ENCODE peak calls at places on chromosomes 4 and X, in ten cellular contexts. One of them, this sample, is unnamed.

GRCh38 chr4:22235798-22236197 is 280.1 kb downstream of the ADGRA3 start:
- DNase-seq in Right ventricle myocardium inferior: no peak
- DNase-seq in astrocyte: no peak
- DNase-seq in SW 1271: no peak
- DNase-seq in left cardiac atrium: no peak
- DNase-seq in HEK293T: no peak
- DNase-seq in naive thymus-derived CD8-positive, alpha-beta T cell: no peak
- DNase-seq in GM23248: no peak
- DNase-seq in CD4-positive, CD25-positive, alpha-beta regulatory T cell: no peak
- DNase-seq in fibroblast of mammary gland: no peak
- DNase-seq in this sample: no peak

GRCh38 chrX:42188730-42189129 is 265.4 kb upstream of the CASK start:
- DNase-seq in Right ventricle myocardium inferior: no peak
- DNase-seq in astrocyte: no peak
- DNase-seq in SW 1271: no peak
- DNase-seq in left cardiac atrium: no peak
- DNase-seq in HEK293T: no peak
- DNase-seq in naive thymus-derived CD8-positive, alpha-beta T cell: no peak
- DNase-seq in GM23248: no peak
- DNase-seq in CD4-positive, CD25-positive, alpha-beta regulatory T cell: no peak
- DNase-seq in fibroblast of mammary gland: no peak
- DNase-seq in this sample: no peak

GRCh38 chrX:56802428-56802827 is 73.4 kb downstream of the NBDY start:
- DNase-seq in Right ventricle myocardium inferior: no peak
- DNase-seq in astrocyte: no peak
- DNase-seq in SW 1271: no peak
- DNase-seq in left cardiac atrium: no peak
- DNase-seq in HEK293T: no peak
- DNase-seq in naive thymus-derived CD8-positive, alpha-beta T cell: no peak
- DNase-seq in GM23248: no peak
- DNase-seq in CD4-positive, CD25-positive, alpha-beta regulatory T cell: no peak
- DNase-seq in fibroblast of mammary gland: no peak
- DNase-seq in this sample: no peak

GRCh38 chrX:47564438-47565085 is 3.6 kb downstream of the ARAF start:
- DNase-seq in Right ventricle myocardium inferior: no peak
- DNase-seq in astrocyte: no peak
- DNase-seq in SW 1271: no peak
- DNase-seq in left cardiac atrium: no peak
- DNase-seq in HEK293T: no peak
- DNase-seq in naive thymus-derived CD8-positive, alpha-beta T cell: no peak
- DNase-seq in GM23248: no peak
- DNase-seq in CD4-positive, CD25-positive, alpha-beta regulatory T cell: no peak
- DNase-seq in fibroblast of mammary gland: no peak
- DNase-seq in this sample: no peak

GRCh38 chr4:83364312-83364711 is 29.7 kb upstream of the HPSE start:
- DNase-seq in Right ventricle myocardium inferior: no peak
- DNase-seq in astrocyte: no peak
- DNase-seq in SW 1271: no peak
- DNase-seq in left cardiac atrium: no peak
- DNase-seq in HEK293T: no peak
- DNase-seq in naive thymus-derived CD8-positive, alpha-beta T cell: no peak
- DNase-seq in GM23248: no peak
- DNase-seq in CD4-positive, CD25-positive, alpha-beta regulatory T cell: no peak
- DNase-seq in fibroblast of mammary gland: no peak
- DNase-seq in this sample: no peak

GRCh38 chrX:52574416-52575275 is 57.8 kb upstream of the XAGE1B start:
- DNase-seq in Right ventricle myocardium inferior: no peak
- DNase-seq in astrocyte: peak
- DNase-seq in SW 1271: peak
- DNase-seq in left cardiac atrium: no peak
- DNase-seq in HEK293T: peak
- DNase-seq in naive thymus-derived CD8-positive, alpha-beta T cell: peak
- DNase-seq in GM23248: peak
- DNase-seq in CD4-positive, CD25-positive, alpha-beta regulatory T cell: peak
- DNase-seq in fibroblast of mammary gland: peak
- DNase-seq in this sample: peak

GRCh38 chrX:148672526-148672925 is 172.1 kb downstream of the AFF2 start:
- DNase-seq in Right ventricle myocardium inferior: no peak
- DNase-seq in astrocyte: no peak
- DNase-seq in SW 1271: no peak
- DNase-seq in left cardiac atrium: no peak
- DNase-seq in HEK293T: no peak
- DNase-seq in naive thymus-derived CD8-positive, alpha-beta T cell: no peak
- DNase-seq in GM23248: peak
- DNase-seq in CD4-positive, CD25-positive, alpha-beta regulatory T cell: no peak
- DNase-seq in fibroblast of mammary gland: peak
- DNase-seq in this sample: no peak

GRCh38 chrX:69309074-69309792 is 144.0 kb upstream of the PJA1 start:
- DNase-seq in Right ventricle myocardium inferior: no peak
- DNase-seq in astrocyte: no peak
- DNase-seq in SW 1271: no peak
- DNase-seq in left cardiac atrium: no peak
- DNase-seq in HEK293T: peak
- DNase-seq in naive thymus-derived CD8-positive, alpha-beta T cell: no peak
- DNase-seq in GM23248: no peak
- DNase-seq in CD4-positive, CD25-positive, alpha-beta regulatory T cell: no peak
- DNase-seq in fibroblast of mammary gland: no peak
- DNase-seq in this sample: no peak

GRCh38 chrX:55713635-55714034 is 3.9 kb upstream of the RRAGB start:
- DNase-seq in Right ventricle myocardium inferior: no peak
- DNase-seq in astrocyte: no peak
- DNase-seq in SW 1271: no peak
- DNase-seq in left cardiac atrium: no peak
- DNase-seq in HEK293T: no peak
- DNase-seq in naive thymus-derived CD8-positive, alpha-beta T cell: no peak
- DNase-seq in GM23248: no peak
- DNase-seq in CD4-positive, CD25-positive, alpha-beta regulatory T cell: no peak
- DNase-seq in fibroblast of mammary gland: no peak
- DNase-seq in this sample: no peak

GRCh38 chr4:145011636-145012035 is 86.4 kb downstream of the ANAPC10 start:
- DNase-seq in Right ventricle myocardium inferior: no peak
- DNase-seq in astrocyte: no peak
- DNase-seq in SW 1271: no peak
- DNase-seq in left cardiac atrium: no peak
- DNase-seq in HEK293T: no peak
- DNase-seq in naive thymus-derived CD8-positive, alpha-beta T cell: no peak
- DNase-seq in GM23248: no peak
- DNase-seq in CD4-positive, CD25-positive, alpha-beta regulatory T cell: no peak
- DNase-seq in fibroblast of mammary gland: no peak
- DNase-seq in this sample: no peak

GRCh38 chrX:39758791-39759525 is 338.8 kb downstream of the BCOR start:
- DNase-seq in Right ventricle myocardium inferior: no peak
- DNase-seq in astrocyte: peak
- DNase-seq in SW 1271: no peak
- DNase-seq in left cardiac atrium: no peak
- DNase-seq in HEK293T: no peak
- DNase-seq in naive thymus-derived CD8-positive, alpha-beta T cell: no peak
- DNase-seq in GM23248: no peak
- DNase-seq in CD4-positive, CD25-positive, alpha-beta regulatory T cell: no peak
- DNase-seq in fibroblast of mammary gland: no peak
- DNase-seq in this sample: no peak

GRCh38 chr4:158042591-158043030 is 130.2 kb downstream of the GASK1B start:
- DNase-seq in Right ventricle myocardium inferior: no peak
- DNase-seq in astrocyte: peak
- DNase-seq in SW 1271: no peak
- DNase-seq in left cardiac atrium: no peak
- DNase-seq in HEK293T: no peak
- DNase-seq in naive thymus-derived CD8-positive, alpha-beta T cell: no peak
- DNase-seq in GM23248: peak
- DNase-seq in CD4-positive, CD25-positive, alpha-beta regulatory T cell: no peak
- DNase-seq in fibroblast of mammary gland: peak
- DNase-seq in this sample: no peak

GRCh38 chr4:45453258-45453841 is 670.5 kb downstream of the GABRG1 start:
- DNase-seq in Right ventricle myocardium inferior: no peak
- DNase-seq in astrocyte: peak
- DNase-seq in SW 1271: peak
- DNase-seq in left cardiac atrium: no peak
- DNase-seq in HEK293T: peak
- DNase-seq in naive thymus-derived CD8-positive, alpha-beta T cell: no peak
- DNase-seq in GM23248: peak
- DNase-seq in CD4-positive, CD25-positive, alpha-beta regulatory T cell: no peak
- DNase-seq in fibroblast of mammary gland: peak
- DNase-seq in this sample: no peak

GRCh38 chr4:13970349-13970748 is 342.8 kb upstream of the BOD1L1 start:
- DNase-seq in Right ventricle myocardium inferior: no peak
- DNase-seq in astrocyte: peak
- DNase-seq in SW 1271: no peak
- DNase-seq in left cardiac atrium: no peak
- DNase-seq in HEK293T: no peak
- DNase-seq in naive thymus-derived CD8-positive, alpha-beta T cell: no peak
- DNase-seq in GM23248: no peak
- DNase-seq in CD4-positive, CD25-positive, alpha-beta regulatory T cell: no peak
- DNase-seq in fibroblast of mammary gland: no peak
- DNase-seq in this sample: no peak

GRCh38 chr4:108355523-108356208 is 186.9 kb upstream of the LEF1 start:
- DNase-seq in Right ventricle myocardium inferior: no peak
- DNase-seq in astrocyte: peak
- DNase-seq in SW 1271: no peak
- DNase-seq in left cardiac atrium: no peak
- DNase-seq in HEK293T: no peak
- DNase-seq in naive thymus-derived CD8-positive, alpha-beta T cell: peak
- DNase-seq in GM23248: no peak
- DNase-seq in CD4-positive, CD25-positive, alpha-beta regulatory T cell: peak
- DNase-seq in fibroblast of mammary gland: no peak
- DNase-seq in this sample: peak

GRCh38 chr4:150515135-150515534 is 66.8 kb upstream of the MAB21L2 start:
- DNase-seq in Right ventricle myocardium inferior: no peak
- DNase-seq in astrocyte: no peak
- DNase-seq in SW 1271: no peak
- DNase-seq in left cardiac atrium: no peak
- DNase-seq in HEK293T: no peak
- DNase-seq in naive thymus-derived CD8-positive, alpha-beta T cell: no peak
- DNase-seq in GM23248: no peak
- DNase-seq in CD4-positive, CD25-positive, alpha-beta regulatory T cell: no peak
- DNase-seq in fibroblast of mammary gland: no peak
- DNase-seq in this sample: no peak

GRCh38 chr4:10977534-10977933 is 293.0 kb upstream of the CLNK start:
- DNase-seq in Right ventricle myocardium inferior: no peak
- DNase-seq in astrocyte: no peak
- DNase-seq in SW 1271: no peak
- DNase-seq in left cardiac atrium: no peak
- DNase-seq in HEK293T: no peak
- DNase-seq in naive thymus-derived CD8-positive, alpha-beta T cell: no peak
- DNase-seq in GM23248: no peak
- DNase-seq in CD4-positive, CD25-positive, alpha-beta regulatory T cell: no peak
- DNase-seq in fibroblast of mammary gland: no peak
- DNase-seq in this sample: no peak

This sample was measured in central memory CD4-positive, alpha-beta T cell.